ENCODE peak calls at places on chromosome 12, in eight cellular contexts. One of them, this sample, is unnamed.

GRCh38 chr12:75969768-75970167 is 61.8 kb downstream of the PHLDA1 start:
- DNase-seq in A549: no peak
- DNase-seq in stomach: no peak
- DNase-seq in ovary: no peak
- DNase-seq in sigmoid colon: no peak
- DNase-seq in tibial nerve: no peak
- DNase-seq in upper lobe of left lung: peak
- DNase-seq in SK-N-SH: no peak
- DNase-seq in this sample: no peak

GRCh38 chr12:85156569-85156968 is 120.4 kb downstream of the LRRIQ1 start:
- DNase-seq in A549: no peak
- DNase-seq in stomach: no peak
- DNase-seq in ovary: no peak
- DNase-seq in sigmoid colon: no peak
- DNase-seq in tibial nerve: no peak
- DNase-seq in upper lobe of left lung: no peak
- DNase-seq in SK-N-SH: no peak
- DNase-seq in this sample: no peak

GRCh38 chr12:69639400-69640016 is 28.8 kb upstream of the LRRC10 start:
- DNase-seq in A549: peak
- DNase-seq in stomach: peak
- DNase-seq in ovary: peak
- DNase-seq in sigmoid colon: peak
- DNase-seq in tibial nerve: peak
- DNase-seq in upper lobe of left lung: peak
- DNase-seq in SK-N-SH: peak
- DNase-seq in this sample: no peak

GRCh38 chr12:6788972-6789905 is at the start of gene CD4:
- DNase-seq in A549: no peak
- DNase-seq in stomach: no peak
- DNase-seq in ovary: no peak
- DNase-seq in sigmoid colon: no peak
- DNase-seq in tibial nerve: no peak
- DNase-seq in upper lobe of left lung: peak
- DNase-seq in SK-N-SH: no peak
- DNase-seq in this sample: no peak

GRCh38 chr12:31585271-31585670 is 5.7 kb downstream of the DENND5B start:
- DNase-seq in A549: no peak
- DNase-seq in stomach: no peak
- DNase-seq in ovary: no peak
- DNase-seq in sigmoid colon: no peak
- DNase-seq in tibial nerve: no peak
- DNase-seq in upper lobe of left lung: no peak
- DNase-seq in SK-N-SH: no peak
- DNase-seq in this sample: no peak

GRCh38 chr12:56358836-56359532 is 923 bp downstream of the STAT2 start:
- DNase-seq in A549: no peak
- DNase-seq in stomach: no peak
- DNase-seq in ovary: no peak
- DNase-seq in sigmoid colon: peak
- DNase-seq in tibial nerve: peak
- DNase-seq in upper lobe of left lung: no peak
- DNase-seq in SK-N-SH: no peak
- DNase-seq in this sample: no peak

GRCh38 chr12:12405882-12406281 is 49.0 kb downstream of the BORCS5 start:
- DNase-seq in A549: peak
- DNase-seq in stomach: peak
- DNase-seq in ovary: no peak
- DNase-seq in sigmoid colon: no peak
- DNase-seq in tibial nerve: no peak
- DNase-seq in upper lobe of left lung: peak
- DNase-seq in SK-N-SH: no peak
- DNase-seq in this sample: no peak

GRCh38 chr12:109473006-109473405 is 4.1 kb downstream of the KCTD10 start:
- DNase-seq in A549: no peak
- DNase-seq in stomach: no peak
- DNase-seq in ovary: no peak
- DNase-seq in sigmoid colon: no peak
- DNase-seq in tibial nerve: no peak
- DNase-seq in upper lobe of left lung: no peak
- DNase-seq in SK-N-SH: no peak
- DNase-seq in this sample: no peak

GRCh38 chr12:28563926-28564325 is 373.7 kb downstream of the CCDC91 start:
- DNase-seq in A549: no peak
- DNase-seq in stomach: no peak
- DNase-seq in ovary: no peak
- DNase-seq in sigmoid colon: no peak
- DNase-seq in tibial nerve: no peak
- DNase-seq in upper lobe of left lung: no peak
- DNase-seq in SK-N-SH: no peak
- DNase-seq in this sample: no peak

GRCh38 chr12:127083028-127083949 is 1183.7 kb upstream of the TMEM132C start:
- DNase-seq in A549: peak
- DNase-seq in stomach: no peak
- DNase-seq in ovary: no peak
- DNase-seq in sigmoid colon: no peak
- DNase-seq in tibial nerve: peak
- DNase-seq in upper lobe of left lung: no peak
- DNase-seq in SK-N-SH: peak
- DNase-seq in this sample: no peak

GRCh38 chr12:66030217-66030781 is 100.3 kb downstream of the LLPH start:
- DNase-seq in A549: no peak
- DNase-seq in stomach: no peak
- DNase-seq in ovary: no peak
- DNase-seq in sigmoid colon: no peak
- DNase-seq in tibial nerve: no peak
- DNase-seq in upper lobe of left lung: no peak
- DNase-seq in SK-N-SH: no peak
- DNase-seq in this sample: no peak

GRCh38 chr12:43241971-43242370 is 310.0 kb downstream of the ADAMTS20 start:
- DNase-seq in A549: no peak
- DNase-seq in stomach: no peak
- DNase-seq in ovary: no peak
- DNase-seq in sigmoid colon: no peak
- DNase-seq in tibial nerve: no peak
- DNase-seq in upper lobe of left lung: no peak
- DNase-seq in SK-N-SH: no peak
- DNase-seq in this sample: no peak

GRCh38 chr12:14185441-14186192 is 179.9 kb upstream of the ATF7IP start:
- DNase-seq in A549: peak
- DNase-seq in stomach: peak
- DNase-seq in ovary: no peak
- DNase-seq in sigmoid colon: no peak
- DNase-seq in tibial nerve: peak
- DNase-seq in upper lobe of left lung: no peak
- DNase-seq in SK-N-SH: peak
- DNase-seq in this sample: no peak

GRCh38 chr12:116958402-116959197 is 47.9 kb downstream of the FBXW8 start:
- DNase-seq in A549: no peak
- DNase-seq in stomach: no peak
- DNase-seq in ovary: no peak
- DNase-seq in sigmoid colon: no peak
- DNase-seq in tibial nerve: no peak
- DNase-seq in upper lobe of left lung: no peak
- DNase-seq in SK-N-SH: no peak
- DNase-seq in this sample: no peak

DNA sequence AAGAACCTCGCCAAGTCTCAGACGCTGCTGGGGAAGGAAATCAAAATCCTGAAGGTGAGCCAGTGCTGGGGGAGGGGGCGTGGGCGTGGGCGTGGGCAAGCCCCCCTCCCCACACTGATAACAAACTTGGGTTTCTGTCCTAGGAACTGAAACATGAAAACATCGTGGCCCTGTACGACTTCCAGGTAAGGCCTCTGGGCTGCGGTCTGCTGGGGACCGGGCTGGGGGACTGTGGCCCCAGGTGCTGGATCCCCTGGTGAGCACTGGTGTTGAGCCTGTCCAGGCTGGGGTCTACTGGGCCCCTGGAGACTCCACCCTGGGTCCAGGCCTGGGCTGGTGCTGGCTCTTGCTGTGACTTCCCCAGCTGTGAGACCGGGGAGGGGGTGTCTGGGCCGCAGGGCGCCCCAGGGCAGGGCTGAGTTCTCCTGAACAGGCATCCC is 1.2 kb downstream of the ULK1 start:
- DNase-seq in A549: no peak
- DNase-seq in stomach: no peak
- DNase-seq in ovary: no peak
- DNase-seq in sigmoid colon: no peak
- DNase-seq in tibial nerve: no peak
- DNase-seq in upper lobe of left lung: no peak
- DNase-seq in SK-N-SH: no peak
- DNase-seq in this sample: no peak
- H3K4me3 ChIP-seq in A549: peak
- H3K4me3 ChIP-seq in stomach: peak
- H3K4me3 ChIP-seq in ovary: peak
- H3K4me3 ChIP-seq in sigmoid colon: peak
- H3K4me3 ChIP-seq in tibial nerve: peak
- H3K4me3 ChIP-seq in upper lobe of left lung: peak
- H3K4me3 ChIP-seq in SK-N-SH: peak
- H3K4me3 ChIP-seq in this sample: peak

GRCh38 chr12:106245767-106246166 is 2.1 kb downstream of the CKAP4 start:
- DNase-seq in A549: peak
- DNase-seq in stomach: peak
- DNase-seq in ovary: peak
- DNase-seq in sigmoid colon: peak
- DNase-seq in tibial nerve: no peak
- DNase-seq in upper lobe of left lung: peak
- DNase-seq in SK-N-SH: no peak
- DNase-seq in this sample: no peak
- TF ChIP-seq EP300 in A549: no peak
- TF ChIP-seq EP300 in stomach: no peak
- TF ChIP-seq EP300 in ovary: no peak
- TF ChIP-seq EP300 in sigmoid colon: no peak
- TF ChIP-seq EP300 in tibial nerve: no peak
- TF ChIP-seq EP300 in upper lobe of left lung: no peak
- TF ChIP-seq EP300 in SK-N-SH: no peak
- TF ChIP-seq EP300 in this sample: no peak

GRCh38 chr12:89263153-89263552 is 89.1 kb downstream of the DUSP6 start:
- DNase-seq in A549: no peak
- DNase-seq in stomach: no peak
- DNase-seq in ovary: no peak
- DNase-seq in sigmoid colon: no peak
- DNase-seq in tibial nerve: no peak
- DNase-seq in upper lobe of left lung: no peak
- DNase-seq in SK-N-SH: no peak
- DNase-seq in this sample: no peak
- H3K4me3 ChIP-seq in A549: no peak
- H3K4me3 ChIP-seq in stomach: no peak
- H3K4me3 ChIP-seq in ovary: no peak
- H3K4me3 ChIP-seq in sigmoid colon: no peak
- H3K4me3 ChIP-seq in tibial nerve: no peak
- H3K4me3 ChIP-seq in upper lobe of left lung: no peak
- H3K4me3 ChIP-seq in SK-N-SH: no peak
- H3K4me3 ChIP-seq in this sample: no peak

GRCh38 chr12:54933381-54933780 is 51.2 kb downstream of the TESPA1 start:
- DNase-seq in A549: no peak
- DNase-seq in stomach: no peak
- DNase-seq in ovary: no peak
- DNase-seq in sigmoid colon: no peak
- DNase-seq in tibial nerve: no peak
- DNase-seq in upper lobe of left lung: no peak
- DNase-seq in SK-N-SH: no peak
- DNase-seq in this sample: no peak
- TF ChIP-seq EP300 in A549: no peak
- TF ChIP-seq EP300 in stomach: no peak
- TF ChIP-seq EP300 in ovary: no peak
- TF ChIP-seq EP300 in sigmoid colon: no peak
- TF ChIP-seq EP300 in tibial nerve: no peak
- TF ChIP-seq EP300 in upper lobe of left lung: no peak
- TF ChIP-seq EP300 in SK-N-SH: no peak
- TF ChIP-seq EP300 in this sample: no peak

GRCh38 chr12:122977153-122977552 is 2.1 kb downstream of the OGFOD2 start:
- DNase-seq in A549: no peak
- DNase-seq in stomach: no peak
- DNase-seq in ovary: no peak
- DNase-seq in sigmoid colon: no peak
- DNase-seq in tibial nerve: no peak
- DNase-seq in upper lobe of left lung: no peak
- DNase-seq in SK-N-SH: no peak
- DNase-seq in this sample: no peak
- H3K4me3 ChIP-seq in A549: no peak
- H3K4me3 ChIP-seq in stomach: no peak
- H3K4me3 ChIP-seq in ovary: no peak
- H3K4me3 ChIP-seq in sigmoid colon: no peak
- H3K4me3 ChIP-seq in tibial nerve: no peak
- H3K4me3 ChIP-seq in upper lobe of left lung: no peak
- H3K4me3 ChIP-seq in SK-N-SH: no peak
- H3K4me3 ChIP-seq in this sample: no peak

GRCh38 chr12:104314242-104314614 is 10.7 kb downstream of the EID3 start:
- DNase-seq in A549: no peak
- DNase-seq in stomach: no peak
- DNase-seq in ovary: no peak
- DNase-seq in sigmoid colon: no peak
- DNase-seq in tibial nerve: no peak
- DNase-seq in upper lobe of left lung: no peak
- DNase-seq in SK-N-SH: no peak
- DNase-seq in this sample: no peak
- TF ChIP-seq EP300 in A549: no peak
- TF ChIP-seq EP300 in stomach: no peak
- TF ChIP-seq EP300 in ovary: no peak
- TF ChIP-seq EP300 in sigmoid colon: no peak
- TF ChIP-seq EP300 in tibial nerve: no peak
- TF ChIP-seq EP300 in upper lobe of left lung: no peak
- TF ChIP-seq EP300 in SK-N-SH: no peak
- TF ChIP-seq EP300 in this sample: no peak

GRCh38 chr12:51238037-51238509 is 553 bp upstream of the DAZAP2 start:
- DNase-seq in A549: no peak
- DNase-seq in stomach: peak
- DNase-seq in ovary: peak
- DNase-seq in sigmoid colon: no peak
- DNase-seq in tibial nerve: no peak
- DNase-seq in upper lobe of left lung: peak
- DNase-seq in SK-N-SH: peak
- DNase-seq in this sample: no peak
- H3K4me3 ChIP-seq in A549: peak
- H3K4me3 ChIP-seq in stomach: peak
- H3K4me3 ChIP-seq in ovary: peak
- H3K4me3 ChIP-seq in sigmoid colon: peak
- H3K4me3 ChIP-seq in tibial nerve: peak
- H3K4me3 ChIP-seq in upper lobe of left lung: peak
- H3K4me3 ChIP-seq in SK-N-SH: peak
- H3K4me3 ChIP-seq in this sample: peak

GRCh38 chr12:5201554-5202243 is 158.0 kb downstream of the KCNA5 start:
- DNase-seq in A549: no peak
- DNase-seq in stomach: no peak
- DNase-seq in ovary: no peak
- DNase-seq in sigmoid colon: no peak
- DNase-seq in tibial nerve: no peak
- DNase-seq in upper lobe of left lung: no peak
- DNase-seq in SK-N-SH: peak
- DNase-seq in this sample: no peak
- TF ChIP-seq EP300 in A549: no peak
- TF ChIP-seq EP300 in stomach: no peak
- TF ChIP-seq EP300 in ovary: no peak
- TF ChIP-seq EP300 in sigmoid colon: no peak
- TF ChIP-seq EP300 in tibial nerve: no peak
- TF ChIP-seq EP300 in upper lobe of left lung: no peak
- TF ChIP-seq EP300 in SK-N-SH: no peak
- TF ChIP-seq EP300 in this sample: no peak